ENCODE peak calls at places on chromosomes 4 and X, in seven cellular contexts. V, P, K, Y, E, T and Q are unnamed samples.

GRCh38 chr4:73871911-73872310 is 2.7 kb downstream of the CXCL1 start:
- DNase-seq in Y (no peak), T (no peak), P (no peak), V (no peak), K (no peak), E (no peak), Q (no peak)

GRCh38 chr4:168618577-168619265 is 121.9 kb downstream of the PALLD start:
- DNase-seq in T (no peak), K (peak), V (no peak), E (no peak), P (no peak), Y (no peak), Q (no peak)

GRCh38 chr4:73690051-73690744 is 50.2 kb upstream of the CXCL8 start:
- DNase-seq in T (no peak), E (no peak), Y (no peak), K (no peak), P (no peak), V (no peak), Q (no peak)

GRCh38 chrX:49172280-49172780 is 632 bp downstream of the PLP2 start:
- DNase-seq in V (peak), K (no peak), T (peak), E (peak), P (peak), Y (peak), Q (no peak)

GRCh38 chr4:40417941-40418340 is 82.8 kb downstream of the CHRNA9 start:
- DNase-seq in P (no peak), V (no peak), Y (no peak), T (no peak), E (no peak), K (no peak), Q (no peak)

GRCh38 chr4:119261986-119262385 is 49.5 kb downstream of the USP53 start:
- DNase-seq in P (no peak), Y (no peak), K (peak), E (no peak), V (no peak), T (no peak), Q (no peak)

GRCh38 chrX:152641996-152642395 is 4.3 kb downstream of the GABRQ start:
- DNase-seq in E (no peak), Y (no peak), V (no peak), T (no peak), K (no peak), P (no peak), Q (no peak)

GRCh38 chr4:19379318-19379717 is 872.4 kb upstream of the SLIT2 start:
- DNase-seq in Y (no peak), V (no peak), P (no peak), E (no peak), T (no peak), K (no peak), Q (no peak)

GRCh38 chrX:19613645-19614323 is 98.5 kb upstream of the MAP3K15 start:
- DNase-seq in Y (peak), V (no peak), T (peak), K (no peak), P (no peak), E (no peak), Q (no peak)

GRCh38 chrX:72430405-72430968 is 124.8 kb upstream of the CITED1 start:
- DNase-seq in E (no peak), V (no peak), Y (no peak), T (no peak), P (no peak), K (peak), Q (no peak)